ENCODE peak calls at places on chromosomes 6 and 20, in ten cellular contexts. X is tibial artery; M is uterus; G is GM13977; Q is astrocyte of the spinal cord; D is CD8-positive, alpha-beta T cell; T is omental fat pad; B is endothelial cell; I is RWPE2; H is brain microvascular endothelial cell. Z is an unnamed sample.

GRCh38 chr6:108030223-108030622 is 44.3 kb downstream of the OSTM1 start:
- DNase-seq in Q (no peak), G (no peak), I (no peak), D (no peak), T (no peak), M (no peak), X (no peak), H (no peak), B (no peak), Z (no peak)

GRCh38 chr6:31407699-31408098 is 4.3 kb downstream of the MICA start:
- DNase-seq in H (peak), D (no peak), G (no peak), T (no peak), B (no peak), I (no peak), Q (peak), M (no peak), X (no peak), Z (no peak)

GRCh38 chr6:135503703-135504475 is 6.3 kb upstream of the AHI1 start:
- DNase-seq in M (no peak), Q (no peak), T (no peak), H (no peak), B (no peak), D (no peak), G (no peak), I (no peak), X (no peak), Z (no peak)

GRCh38 chr6:140867336-140867735 is 1265.4 kb upstream of the GJE1 start:
- DNase-seq in X (no peak), I (no peak), G (no peak), T (no peak), B (no peak), D (no peak), M (no peak), H (no peak), Q (no peak), Z (no peak)

GRCh38 chr6:12008366-12009179 is 3.5 kb upstream of the HIVEP1 start:
- DNase-seq in Q (peak), M (peak), G (peak), H (peak), D (peak), X (peak), B (peak), I (peak), T (no peak), Z (peak)

GRCh38 chr20:9200620-9201019 is 131.7 kb downstream of the PLCB4 start:
- DNase-seq in B (no peak), X (no peak), G (no peak), M (no peak), H (peak), T (no peak), I (peak), D (no peak), Q (peak), Z (no peak)

GRCh38 chr6:111691345-111692225 is 85.9 kb upstream of the TRAF3IP2 start:
- DNase-seq in B (no peak), D (no peak), Q (no peak), X (no peak), M (no peak), H (no peak), G (no peak), I (no peak), T (no peak), Z (no peak)

GRCh38 chr6:157964139-157964538 is 17.5 kb upstream of the SYNJ2 start:
- DNase-seq in Q (no peak), H (no peak), B (no peak), T (no peak), G (no peak), D (no peak), X (no peak), M (no peak), I (no peak), Z (no peak)

GRCh38 chr6:132483779-132484679 is 28.9 kb downstream of the STX7 start:
- DNase-seq in D (no peak), M (no peak), X (no peak), I (no peak), T (no peak), Q (peak), B (peak), H (peak), G (peak), Z (no peak)

GRCh38 chr6:144477396-144477795 is 192.3 kb downstream of the UTRN start:
- DNase-seq in I (no peak), D (no peak), B (no peak), G (no peak), X (no peak), H (no peak), M (no peak), T (no peak), Q (no peak), Z (no peak)

GRCh38 chr20:45069261-45069660 is 31.7 kb downstream of the KCNS1 start:
- DNase-seq in G (no peak), M (no peak), Q (no peak), X (no peak), B (no peak), I (no peak), T (no peak), D (no peak), H (no peak), Z (no peak)

GRCh38 chr6:112017169-112017568 is 36.7 kb upstream of the CCN6 start:
- DNase-seq in H (no peak), Q (no peak), T (no peak), M (no peak), B (no peak), G (no peak), X (no peak), D (no peak), I (no peak), Z (no peak)

GRCh38 chr6:167487706-167488664 is 163.1 kb downstream of the TTLL2 start:
- DNase-seq in H (no peak), G (no peak), Q (no peak), D (no peak), M (no peak), T (no peak), I (no peak), X (no peak), B (no peak), Z (no peak)

GRCh38 chr6:167479967-167480653 is 155.2 kb downstream of the TTLL2 start:
- DNase-seq in Q (no peak), X (no peak), G (no peak), I (no peak), H (no peak), B (no peak), D (no peak), M (no peak), T (no peak), Z (no peak)

GRCh38 chr6:167481527-167481926 is 156.6 kb downstream of the TTLL2 start:
- DNase-seq in Q (no peak), T (no peak), D (no peak), X (no peak), M (no peak), H (no peak), G (no peak), I (no peak), B (no peak), Z (no peak)

GRCh38 chr6:167485186-167485978 is 160.5 kb downstream of the TTLL2 start:
- DNase-seq in Q (peak), H (peak), I (no peak), B (peak), G (no peak), M (peak), X (no peak), D (no peak), T (no peak), Z (no peak)
- TF ChIP-seq CTCF in Q (peak), H (peak), I (peak), B (peak), G (peak), M (peak), X (peak), D (no peak), T (no peak), Z (peak)

GRCh38 chr20:62831361-62831788 is 14.5 kb downstream of the COL9A3 start:
- DNase-seq in T (no peak), I (no peak), G (no peak), H (no peak), D (no peak), M (no peak), B (no peak), X (no peak), Q (no peak), Z (no peak)

GRCh38 chr20:62832951-62833391 is 16.1 kb downstream of the COL9A3 start:
- DNase-seq in I (peak), T (no peak), B (no peak), G (no peak), H (no peak), X (no peak), Q (no peak), M (no peak), D (no peak), Z (no peak)

GRCh38 chr20:62832212-62832922 is 15.5 kb downstream of the COL9A3 start:
- DNase-seq in M (no peak), Q (no peak), H (no peak), X (no peak), T (no peak), D (no peak), G (no peak), I (peak), B (no peak), Z (no peak)

GRCh38 chr20:62830821-62831220 is 14.0 kb downstream of the COL9A3 start:
- DNase-seq in M (no peak), Q (no peak), D (no peak), B (no peak), H (no peak), T (no peak), I (no peak), X (no peak), G (no peak), Z (no peak)

GRCh38 chr20:62831854-62832211 is 15.0 kb downstream of the COL9A3 start:
- DNase-seq in B (no peak), H (no peak), G (no peak), X (no peak), I (no peak), M (no peak), T (no peak), Q (no peak), D (no peak), Z (no peak)
- TF ChIP-seq CTCF in B (no peak), H (no peak), G (no peak), X (no peak), I (no peak), M (no peak), T (no peak), Q (no peak), D (no peak), Z (no peak)

GRCh38 chr6:30042476-30042875 is 18.6 kb upstream of the POLR1H start:
- DNase-seq in H (no peak), D (no peak), T (no peak), Q (no peak), I (no peak), B (no peak), G (peak), X (no peak), M (no peak), Z (no peak)
- TF ChIP-seq CTCF in H (no peak), D (no peak), T (no peak), Q (no peak), I (no peak), B (no peak), G (no peak), X (no peak), M (no peak), Z (no peak)

GRCh38 chr20:38551056-38551626 is 29.9 kb upstream of the ADIG start:
- DNase-seq in T (no peak), H (no peak), X (no peak), M (no peak), I (no peak), Q (no peak), G (no peak), D (no peak), B (no peak), Z (no peak)

GRCh38 chr20:38547288-38547825 is 33.6 kb upstream of the ADIG start:
- DNase-seq in M (no peak), D (no peak), T (no peak), G (no peak), B (no peak), I (no peak), Q (no peak), X (no peak), H (no peak), Z (no peak)

GRCh38 chr20:38548356-38549083 is 32.5 kb upstream of the ADIG start:
- DNase-seq in I (no peak), M (no peak), T (no peak), X (no peak), Q (no peak), B (no peak), D (no peak), H (no peak), G (no peak), Z (no peak)

GRCh38 chr20:38545771-38546170 is 35.2 kb upstream of the ADIG start:
- DNase-seq in G (no peak), B (no peak), Q (no peak), X (no peak), D (no peak), M (no peak), H (no peak), T (no peak), I (no peak), Z (no peak)

GRCh38 chr20:38550274-38550673 is 30.7 kb upstream of the ADIG start:
- DNase-seq in H (no peak), M (no peak), T (no peak), B (no peak), G (no peak), Q (no peak), D (no peak), I (no peak), X (no peak), Z (no peak)
- TF ChIP-seq CTCF in H (peak), M (no peak), T (no peak), B (peak), G (peak), Q (no peak), D (no peak), I (peak), X (no peak), Z (peak)

DNA sequence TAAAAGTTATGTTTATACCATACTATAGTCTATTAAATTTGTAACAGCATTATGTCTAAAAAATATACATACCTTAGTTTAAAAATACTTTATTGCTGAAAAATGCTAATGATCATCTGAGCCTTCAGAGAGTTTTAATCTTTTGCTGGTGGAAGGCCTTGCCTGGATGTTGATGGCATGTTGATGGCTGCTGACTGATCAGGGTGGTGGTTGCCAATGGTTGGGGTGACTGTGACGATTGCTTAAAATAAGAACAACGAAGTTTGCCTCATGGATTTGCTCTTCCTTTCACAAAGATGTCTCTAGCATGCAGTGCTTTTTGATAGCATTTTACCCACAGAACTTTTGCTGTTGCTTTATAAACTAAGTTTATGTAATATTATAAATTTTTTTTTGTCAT is 68.6 kb downstream of the QKI start:
- DNase-seq in M (no peak), G (no peak), X (no peak), Q (no peak), I (no peak), D (no peak), B (no peak), T (no peak), H (no peak), Z (no peak)
- TF ChIP-seq CTCF in M (no peak), G (no peak), X (no peak), Q (no peak), I (no peak), D (no peak), B (no peak), T (no peak), H (no peak), Z (no peak)

GRCh38 chr6:28980137-28980796 is 24.8 kb downstream of the ZNF311 start:
- DNase-seq in Q (no peak), G (no peak), X (no peak), I (no peak), T (no peak), H (no peak), B (no peak), M (no peak), D (no peak), Z (no peak)

GRCh38 chr6:28981833-28982475 is 23.2 kb downstream of the ZNF311 start:
- DNase-seq in X (peak), M (peak), Q (peak), D (peak), B (peak), G (peak), H (peak), T (peak), I (no peak), Z (peak)

GRCh38 chr6:28981391-28981832 is 23.7 kb downstream of the ZNF311 start:
- DNase-seq in I (no peak), T (no peak), M (peak), H (peak), D (peak), G (no peak), B (peak), Q (peak), X (no peak), Z (no peak)

GRCh38 chr6:28979679-28980078 is 25.4 kb downstream of the ZNF311 start:
- DNase-seq in H (no peak), I (no peak), D (no peak), T (no peak), G (no peak), X (no peak), M (no peak), B (no peak), Q (no peak), Z (no peak)

DNA sequence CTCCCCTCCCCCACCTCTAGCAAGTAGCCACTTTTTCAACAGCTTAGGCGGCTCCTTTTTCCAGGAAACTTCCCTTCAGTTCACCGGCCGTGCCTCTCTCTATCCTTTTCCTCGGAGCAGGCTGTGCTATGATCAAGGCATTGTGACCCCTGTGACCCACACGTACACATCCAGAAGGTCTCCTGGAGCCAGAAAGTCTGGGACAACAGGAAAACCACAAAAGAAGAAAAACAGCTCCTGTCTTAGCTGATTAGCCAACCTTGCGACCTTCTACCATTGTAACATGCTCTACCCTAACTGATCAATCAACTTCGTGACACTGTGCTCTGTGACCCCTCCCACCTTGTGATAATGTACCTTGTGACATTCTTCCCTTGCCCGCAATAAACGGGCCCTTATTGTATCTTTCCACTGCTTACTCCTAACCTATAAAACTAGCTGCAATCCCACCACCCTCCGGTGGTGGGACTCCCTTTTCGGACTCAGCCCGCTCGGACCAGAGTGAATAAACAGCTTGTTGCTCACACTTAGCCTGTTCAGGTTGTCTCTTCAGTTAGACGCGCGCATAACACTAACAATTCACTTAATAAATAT is 24.2 kb downstream of the ZNF311 start:
- DNase-seq in T (no peak), H (peak), X (peak), B (peak), Q (peak), I (no peak), M (peak), D (no peak), G (peak), Z (no peak)
- TF ChIP-seq CTCF in T (no peak), H (peak), X (peak), B (no peak), Q (peak), I (peak), M (peak), D (peak), G (peak), Z (peak)